ENCODE peak calls at places on chromosomes 5 and 9, in eight cellular contexts. M, H, L, T, I, E, C and A are unnamed samples.
A peak's percentile ranks its signal among the peaks of the same experiment; 100 is the strongest.

GRCh38 chr5:120257358-120257971 is 206.6 kb upstream of the PRR16 start:
- DNase-seq in M (no peak), H (no peak), L (no peak), T (no peak), I (no peak), E (no peak), C (no peak), A (no peak)

GRCh38 chr9:114662081-114662989 is 4.7 kb upstream of the TEX53 start:
- DNase-seq in M (peak; percentile 53), H (no peak), L (peak; percentile 26), T (peak; percentile 19), I (peak; percentile 41), E (no peak), C (no peak), A (peak; percentile 31)

GRCh38 chr9:11199335-11199734 is 586.5 kb upstream of the PTPRD start:
- DNase-seq in M (no peak), H (no peak), L (no peak), T (no peak), I (no peak), E (no peak), C (no peak), A (no peak)

GRCh38 chr9:130467371-130467770 is 22.6 kb downstream of the ASS1 start:
- DNase-seq in M (no peak), H (no peak), L (no peak), T (no peak), I (no peak), E (no peak), C (no peak), A (no peak)

GRCh38 chr9:115193777-115194176 is 75.8 kb upstream of the TNC start:
- DNase-seq in M (no peak), H (no peak), L (no peak), T (no peak), I (no peak), E (no peak), C (no peak), A (no peak)

GRCh38 chr9:93673271-93673843 is 97.0 kb downstream of the PHF2 start:
- DNase-seq in M (peak; percentile 53), H (peak; percentile 27), L (peak; percentile 10), T (peak; percentile 11), I (no peak), E (peak; percentile 55), C (peak; percentile 12), A (peak; percentile 47)

GRCh38 chr5:41924872-41925554 is at the start of gene FBXO4:
- DNase-seq in M (peak; percentile 97), H (peak; percentile 92), L (peak; percentile 75), T (peak; percentile 93), I (peak; percentile 63), E (peak; percentile 92), C (peak; percentile 92), A (peak; percentile 85)

GRCh38 chr5:54753034-54753433 is 232.4 kb downstream of the ESM1 start:
- DNase-seq in M (peak; percentile 82), H (no peak), L (no peak), T (no peak), I (no peak), E (no peak), C (no peak), A (no peak)

GRCh38 chr5:59790399-59791130 is 103.0 kb downstream of the PDE4D start:
- DNase-seq in M (peak; percentile 32), H (no peak), L (peak; percentile 54), T (peak; percentile 24), I (no peak), E (no peak), C (no peak), A (no peak)

GRCh38 chr5:59791131-59791485 is 102.4 kb downstream of the PDE4D start:
- DNase-seq in M (no peak), H (no peak), L (no peak), T (no peak), I (no peak), E (no peak), C (no peak), A (no peak)

GRCh38 chr5:59791602-59792001 is 101.9 kb downstream of the PDE4D start:
- DNase-seq in M (no peak), H (no peak), L (no peak), T (no peak), I (no peak), E (no peak), C (no peak), A (no peak)

GRCh38 chr5:59795141-59795540 is 98.4 kb downstream of the PDE4D start:
- DNase-seq in M (no peak), H (no peak), L (no peak), T (no peak), I (no peak), E (no peak), C (no peak), A (no peak)

GRCh38 chr5:59793000-59793399 is 100.5 kb downstream of the PDE4D start:
- DNase-seq in M (peak; percentile 95), H (no peak), L (peak; percentile 60), T (peak; percentile 65), I (peak; percentile 31), E (peak; percentile 77), C (peak; percentile 41), A (no peak)
- H3K4me1 ChIP-seq in M (peaks cover 19% of the 10 kb centered on the region), H (no peaks in the 10 kb centered on the region), L (no peaks in the 10 kb centered on the region), T (no peaks in the 10 kb centered on the region), I (peaks cover 16% of the 10 kb centered on the region), E (peaks cover 17% of the 10 kb centered on the region), C (no peaks in the 10 kb centered on the region), A (no peaks in the 10 kb centered on the region)

DNA sequence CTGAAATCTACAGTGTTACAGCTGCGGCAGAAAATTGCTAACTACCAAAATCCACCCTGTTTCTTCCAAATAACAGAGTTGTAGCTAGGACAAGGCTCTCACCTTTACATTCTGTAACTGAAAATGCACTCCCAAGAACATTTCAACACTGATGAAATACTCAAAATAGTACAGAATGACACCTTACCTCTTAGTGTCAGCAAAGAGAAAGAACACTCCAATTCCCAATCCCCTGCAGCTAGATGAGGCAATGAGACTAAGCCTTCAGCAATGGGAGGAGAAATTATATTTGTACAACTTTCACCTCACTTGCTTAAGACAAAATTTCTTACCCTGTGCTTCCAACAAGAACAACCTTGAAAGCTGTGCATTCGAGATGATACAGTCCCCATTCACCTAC is 31.2 kb downstream of the STRBP start:
- DNase-seq in M (no peak), H (no peak), L (no peak), T (no peak), I (no peak), E (no peak), C (no peak), A (no peak)
- H3K4me1 ChIP-seq in M (no peaks in the 10 kb centered on the region), H (no peaks in the 10 kb centered on the region), L (no peaks in the 10 kb centered on the region), T (peaks cover 2% of the 10 kb centered on the region), I (no peaks in the 10 kb centered on the region), E (no peaks in the 10 kb centered on the region), C (no peaks in the 10 kb centered on the region), A (no peaks in the 10 kb centered on the region)

GRCh38 chr9:137030528-137030927 is 1.4 kb downstream of the FUT7 start:
- DNase-seq in M (no peak), H (no peak), L (no peak), T (no peak), I (no peak), E (no peak), C (no peak), A (peak; percentile 48)
- H3K4me1 ChIP-seq in M (no peaks in the 10 kb centered on the region), H (peaks cover 4% of the 10 kb centered on the region), L (no peaks in the 10 kb centered on the region), T (no peaks in the 10 kb centered on the region), I (peaks cover 64% of the 10 kb centered on the region), E (peaks cover 47% of the 10 kb centered on the region), C (no peaks in the 10 kb centered on the region), A (peaks cover 35% of the 10 kb centered on the region)

GRCh38 chr9:104875897-104876296 is 52.1 kb downstream of the ABCA1 start:
- DNase-seq in M (no peak), H (no peak), L (no peak), T (no peak), I (no peak), E (no peak), C (no peak), A (no peak)

GRCh38 chr9:104876587-104876986 is 51.4 kb downstream of the ABCA1 start:
- DNase-seq in M (no peak), H (no peak), L (no peak), T (no peak), I (no peak), E (no peak), C (no peak), A (no peak)

GRCh38 chr9:104881991-104882555 is 45.9 kb downstream of the ABCA1 start:
- DNase-seq in M (no peak), H (no peak), L (no peak), T (no peak), I (no peak), E (no peak), C (no peak), A (no peak)

GRCh38 chr9:104882574-104882973 is 45.4 kb downstream of the ABCA1 start:
- DNase-seq in M (no peak), H (no peak), L (no peak), T (no peak), I (no peak), E (no peak), C (no peak), A (no peak)

GRCh38 chr9:104879555-104880318 is 48.2 kb downstream of the ABCA1 start:
- DNase-seq in M (peak; percentile 88), H (no peak), L (no peak), T (no peak), I (no peak), E (no peak), C (no peak), A (no peak)
- H3K4me1 ChIP-seq in M (peaks cover 17% of the 10 kb centered on the region), H (peaks cover 6% of the 10 kb centered on the region), L (no peaks in the 10 kb centered on the region), T (no peaks in the 10 kb centered on the region), I (peaks cover 41% of the 10 kb centered on the region), E (no peaks in the 10 kb centered on the region), C (no peaks in the 10 kb centered on the region), A (peaks cover 16% of the 10 kb centered on the region)

GRCh38 chr9:27258662-27259061 is 38.3 kb downstream of the EQTN start:
- DNase-seq in M (no peak), H (no peak), L (no peak), T (no peak), I (no peak), E (no peak), C (no peak), A (no peak)
- H3K4me1 ChIP-seq in M (peaks cover 4% of the 10 kb centered on the region), H (no peaks in the 10 kb centered on the region), L (no peaks in the 10 kb centered on the region), T (no peaks in the 10 kb centered on the region), I (no peaks in the 10 kb centered on the region), E (no peaks in the 10 kb centered on the region), C (no peaks in the 10 kb centered on the region), A (no peaks in the 10 kb centered on the region)

DNA sequence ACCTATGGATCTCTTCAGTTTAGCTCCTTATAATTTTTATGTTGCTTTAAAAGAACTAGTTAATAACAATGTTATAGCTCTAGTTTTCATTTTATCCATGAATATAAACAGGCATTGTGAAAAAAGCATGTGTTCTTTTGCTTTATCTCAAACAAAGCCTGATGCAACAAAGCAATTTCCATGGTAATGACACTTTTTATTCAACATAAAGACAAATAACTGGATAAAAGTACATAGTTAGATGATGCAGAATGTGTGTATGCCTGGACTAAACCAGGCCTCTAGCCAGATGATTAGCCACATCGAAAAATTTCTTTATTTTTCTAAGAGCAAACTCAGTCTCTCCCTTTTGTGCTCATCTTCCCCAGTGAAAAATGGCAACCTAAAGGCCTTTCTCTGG is 125.6 kb upstream of the TARS1 start:
- DNase-seq in M (peak; percentile 38), H (no peak), L (no peak), T (no peak), I (no peak), E (no peak), C (no peak), A (no peak)
- H3K4me1 ChIP-seq in M (peaks cover 81% of the 10 kb centered on the region), H (peaks cover 3% of the 10 kb centered on the region), L (no peaks in the 10 kb centered on the region), T (no peaks in the 10 kb centered on the region), I (peaks cover 16% of the 10 kb centered on the region), E (peaks cover 2% of the 10 kb centered on the region), C (no peaks in the 10 kb centered on the region), A (no peaks in the 10 kb centered on the region)